ENCODE peak calls at places on chromosomes 2 and 18, in nine cellular contexts. One of them, this sample, is unnamed.

GRCh38 chr2:103292570-103293265 is 530.9 kb downstream of the TMEM182 start:
- DNase-seq in neural progenitor cell: no peak
- DNase-seq in CD8-positive, alpha-beta T cell: no peak
- DNase-seq in lung: no peak
- DNase-seq in skeletal muscle cell: no peak
- DNase-seq in foreskin fibroblast: no peak
- DNase-seq in heart right ventricle: no peak
- DNase-seq in choroid plexus epithelial cell: no peak
- DNase-seq in left ventricle myocardium inferior: no peak
- DNase-seq in this sample: no peak

GRCh38 chr2:85642725-85643124 is 25.3 kb downstream of the SFTPB start:
- DNase-seq in neural progenitor cell: no peak
- DNase-seq in CD8-positive, alpha-beta T cell: no peak
- DNase-seq in lung: no peak
- DNase-seq in skeletal muscle cell: no peak
- DNase-seq in foreskin fibroblast: no peak
- DNase-seq in heart right ventricle: no peak
- DNase-seq in choroid plexus epithelial cell: no peak
- DNase-seq in left ventricle myocardium inferior: no peak
- DNase-seq in this sample: no peak

GRCh38 chr2:39479696-39480095 is 42.6 kb upstream of the MAP4K3 start:
- DNase-seq in neural progenitor cell: no peak
- DNase-seq in CD8-positive, alpha-beta T cell: no peak
- DNase-seq in lung: no peak
- DNase-seq in skeletal muscle cell: no peak
- DNase-seq in foreskin fibroblast: no peak
- DNase-seq in heart right ventricle: no peak
- DNase-seq in choroid plexus epithelial cell: peak; percentile 43
- DNase-seq in left ventricle myocardium inferior: no peak
- DNase-seq in this sample: peak; percentile 49

GRCh38 chr2:205386109-205386508 is 296.2 kb upstream of the NRP2 start:
- DNase-seq in neural progenitor cell: no peak
- DNase-seq in CD8-positive, alpha-beta T cell: no peak
- DNase-seq in lung: no peak
- DNase-seq in skeletal muscle cell: peak; percentile 54
- DNase-seq in foreskin fibroblast: peak; percentile 63
- DNase-seq in heart right ventricle: no peak
- DNase-seq in choroid plexus epithelial cell: peak; percentile 75
- DNase-seq in left ventricle myocardium inferior: no peak
- DNase-seq in this sample: peak; percentile 87

GRCh38 chr2:86079981-86080911 is 25.4 kb downstream of the POLR1A start:
- DNase-seq in neural progenitor cell: peak; percentile 81
- DNase-seq in CD8-positive, alpha-beta T cell: peak; percentile 76
- DNase-seq in lung: peak; percentile 84
- DNase-seq in skeletal muscle cell: no peak
- DNase-seq in foreskin fibroblast: peak; percentile 49
- DNase-seq in heart right ventricle: peak; percentile 86
- DNase-seq in choroid plexus epithelial cell: peak; percentile 85
- DNase-seq in left ventricle myocardium inferior: peak; percentile 82
- DNase-seq in this sample: peak; percentile 66

GRCh38 chr2:101272045-101272784 is 19.5 kb downstream of the CNOT11 start:
- DNase-seq in neural progenitor cell: no peak
- DNase-seq in CD8-positive, alpha-beta T cell: no peak
- DNase-seq in lung: no peak
- DNase-seq in skeletal muscle cell: no peak
- DNase-seq in foreskin fibroblast: no peak
- DNase-seq in heart right ventricle: no peak
- DNase-seq in choroid plexus epithelial cell: no peak
- DNase-seq in left ventricle myocardium inferior: no peak
- DNase-seq in this sample: no peak

GRCh38 chr2:47688561-47688960 is 94.4 kb upstream of the MSH6 start:
- DNase-seq in neural progenitor cell: no peak
- DNase-seq in CD8-positive, alpha-beta T cell: no peak
- DNase-seq in lung: no peak
- DNase-seq in skeletal muscle cell: no peak
- DNase-seq in foreskin fibroblast: no peak
- DNase-seq in heart right ventricle: no peak
- DNase-seq in choroid plexus epithelial cell: peak; percentile 20
- DNase-seq in left ventricle myocardium inferior: no peak
- DNase-seq in this sample: no peak

GRCh38 chr18:50143295-50143694 is 51.7 kb downstream of the MYO5B start:
- DNase-seq in neural progenitor cell: peak; percentile 16
- DNase-seq in CD8-positive, alpha-beta T cell: no peak
- DNase-seq in lung: no peak
- DNase-seq in skeletal muscle cell: no peak
- DNase-seq in foreskin fibroblast: no peak
- DNase-seq in heart right ventricle: no peak
- DNase-seq in choroid plexus epithelial cell: no peak
- DNase-seq in left ventricle myocardium inferior: no peak
- DNase-seq in this sample: no peak

GRCh38 chr2:86251840-86252266 is 52.6 kb downstream of the MRPL35 start:
- DNase-seq in neural progenitor cell: no peak
- DNase-seq in CD8-positive, alpha-beta T cell: no peak
- DNase-seq in lung: no peak
- DNase-seq in skeletal muscle cell: no peak
- DNase-seq in foreskin fibroblast: no peak
- DNase-seq in heart right ventricle: no peak
- DNase-seq in choroid plexus epithelial cell: peak; percentile 12
- DNase-seq in left ventricle myocardium inferior: peak; percentile 38
- DNase-seq in this sample: no peak

GRCh38 chr2:96668771-96669170 is 26.2 kb downstream of the FER1L5 start:
- DNase-seq in neural progenitor cell: no peak
- DNase-seq in CD8-positive, alpha-beta T cell: no peak
- DNase-seq in lung: no peak
- DNase-seq in skeletal muscle cell: no peak
- DNase-seq in foreskin fibroblast: no peak
- DNase-seq in heart right ventricle: no peak
- DNase-seq in choroid plexus epithelial cell: no peak
- DNase-seq in left ventricle myocardium inferior: no peak
- DNase-seq in this sample: no peak

GRCh38 chr18:44826418-44827259 is 146.0 kb downstream of the SETBP1 start:
- DNase-seq in neural progenitor cell: peak; percentile 77
- DNase-seq in CD8-positive, alpha-beta T cell: no peak
- DNase-seq in lung: peak; percentile 65
- DNase-seq in skeletal muscle cell: peak; percentile 97
- DNase-seq in foreskin fibroblast: peak; percentile 91
- DNase-seq in heart right ventricle: no peak
- DNase-seq in choroid plexus epithelial cell: peak; percentile 97
- DNase-seq in left ventricle myocardium inferior: peak; percentile 42
- DNase-seq in this sample: peak; percentile 95

GRCh38 chr2:109376115-109376514 is 237.7 kb downstream of the SEPTIN10 start:
- DNase-seq in neural progenitor cell: no peak
- DNase-seq in CD8-positive, alpha-beta T cell: no peak
- DNase-seq in lung: no peak
- DNase-seq in skeletal muscle cell: no peak
- DNase-seq in foreskin fibroblast: no peak
- DNase-seq in heart right ventricle: no peak
- DNase-seq in choroid plexus epithelial cell: no peak
- DNase-seq in left ventricle myocardium inferior: no peak
- DNase-seq in this sample: peak; percentile 42

GRCh38 chr2:48852938-48853337 is 97.4 kb upstream of the LHCGR start:
- DNase-seq in neural progenitor cell: no peak
- DNase-seq in CD8-positive, alpha-beta T cell: no peak
- DNase-seq in lung: no peak
- DNase-seq in skeletal muscle cell: peak; percentile 32
- DNase-seq in foreskin fibroblast: peak; percentile 8
- DNase-seq in heart right ventricle: no peak
- DNase-seq in choroid plexus epithelial cell: peak; percentile 66
- DNase-seq in left ventricle myocardium inferior: no peak
- DNase-seq in this sample: peak; percentile 47

DNA sequence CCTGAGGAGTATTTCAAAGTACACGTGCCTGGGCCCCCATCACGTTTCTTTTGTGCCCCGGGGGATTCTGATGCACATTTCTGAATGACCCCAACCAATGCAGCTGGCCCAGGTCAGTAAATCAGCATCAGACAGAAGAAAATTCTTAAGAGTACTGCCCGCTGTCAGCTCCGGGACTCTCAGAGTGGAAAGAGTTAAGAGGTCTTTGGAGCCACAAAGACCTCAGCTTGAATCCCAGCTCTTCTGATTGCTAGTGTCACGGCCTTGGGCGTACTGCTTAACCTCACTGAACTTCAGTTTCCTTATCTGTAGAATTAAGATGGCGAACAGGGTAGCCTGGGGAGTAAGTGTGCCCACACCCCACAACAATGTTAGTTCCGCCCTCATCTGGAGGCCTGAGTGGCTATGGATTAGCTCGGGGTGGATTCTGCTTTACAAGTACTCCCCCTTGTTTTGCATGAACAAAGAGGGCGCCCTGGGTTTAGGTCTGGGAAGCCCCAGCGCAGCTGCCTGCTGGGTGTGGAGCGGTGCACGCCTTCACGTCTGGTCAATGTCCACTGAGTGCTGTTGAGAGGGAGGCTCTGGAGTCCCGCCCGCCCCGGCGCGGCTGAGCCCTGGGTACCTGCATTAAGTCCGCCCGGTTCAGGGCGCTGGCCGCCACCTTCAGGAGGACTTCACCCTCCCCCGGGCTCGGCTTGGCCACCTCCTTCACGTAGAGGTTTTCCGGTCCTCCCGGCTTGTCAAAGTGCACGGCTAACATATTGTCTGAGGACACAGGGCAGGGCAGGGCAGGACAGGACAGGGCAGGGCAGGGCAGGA is 858 bp downstream of the TP53I3 start:
- DNase-seq in neural progenitor cell: peak; percentile 91
- DNase-seq in CD8-positive, alpha-beta T cell: peak; percentile 10
- DNase-seq in lung: peak; percentile 93
- DNase-seq in skeletal muscle cell: peak; percentile 53
- DNase-seq in foreskin fibroblast: peak; percentile 73
- DNase-seq in heart right ventricle: no peak
- DNase-seq in choroid plexus epithelial cell: peak; percentile 84
- DNase-seq in left ventricle myocardium inferior: peak; percentile 74
- DNase-seq in this sample: peak; percentile 79
- H3K4me3 ChIP-seq in neural progenitor cell: peak overlapping the region; percentile 59
- H3K4me3 ChIP-seq in CD8-positive, alpha-beta T cell: peak overlapping the region; percentile 87
- H3K4me3 ChIP-seq in lung: peak overlapping the region; percentile 36
- H3K4me3 ChIP-seq in skeletal muscle cell: peak overlapping the region; percentile 59
- H3K4me3 ChIP-seq in foreskin fibroblast: peak overlapping the region; percentile 65
- H3K4me3 ChIP-seq in heart right ventricle: peak overlapping the region; percentile 69
- H3K4me3 ChIP-seq in choroid plexus epithelial cell: peak overlapping the region; percentile 77
- H3K4me3 ChIP-seq in left ventricle myocardium inferior: peak overlapping the region; percentile 85
- H3K4me3 ChIP-seq in this sample: peak overlapping the region; percentile 79

GRCh38 chr2:62099050-62099449 is 96.9 kb upstream of the B3GNT2 start:
- DNase-seq in neural progenitor cell: no peak
- DNase-seq in CD8-positive, alpha-beta T cell: no peak
- DNase-seq in lung: no peak
- DNase-seq in skeletal muscle cell: no peak
- DNase-seq in foreskin fibroblast: no peak
- DNase-seq in heart right ventricle: no peak
- DNase-seq in choroid plexus epithelial cell: no peak
- DNase-seq in left ventricle myocardium inferior: no peak
- DNase-seq in this sample: no peak
- H3K4me3 ChIP-seq in neural progenitor cell: no peak overlapping the region
- H3K4me3 ChIP-seq in CD8-positive, alpha-beta T cell: no peak overlapping the region
- H3K4me3 ChIP-seq in lung: no peak overlapping the region
- H3K4me3 ChIP-seq in skeletal muscle cell: no peak overlapping the region
- H3K4me3 ChIP-seq in foreskin fibroblast: no peak overlapping the region
- H3K4me3 ChIP-seq in heart right ventricle: no peak overlapping the region
- H3K4me3 ChIP-seq in choroid plexus epithelial cell: no peak overlapping the region
- H3K4me3 ChIP-seq in left ventricle myocardium inferior: no peak overlapping the region
- H3K4me3 ChIP-seq in this sample: no peak overlapping the region

GRCh38 chr2:158457092-158457825 is 507 bp downstream of the PKP4 start:
- DNase-seq in neural progenitor cell: peak; percentile 82
- DNase-seq in CD8-positive, alpha-beta T cell: peak; percentile 26
- DNase-seq in lung: peak; percentile 55
- DNase-seq in skeletal muscle cell: no peak
- DNase-seq in foreskin fibroblast: peak; percentile 55
- DNase-seq in heart right ventricle: peak; percentile 71
- DNase-seq in choroid plexus epithelial cell: peak; percentile 71
- DNase-seq in left ventricle myocardium inferior: peak; percentile 70
- DNase-seq in this sample: peak; percentile 63

GRCh38 chr2:158460632-158461297 is 4.0 kb downstream of the PKP4 start:
- DNase-seq in neural progenitor cell: no peak
- DNase-seq in CD8-positive, alpha-beta T cell: no peak
- DNase-seq in lung: no peak
- DNase-seq in skeletal muscle cell: no peak
- DNase-seq in foreskin fibroblast: no peak
- DNase-seq in heart right ventricle: no peak
- DNase-seq in choroid plexus epithelial cell: peak; percentile 61
- DNase-seq in left ventricle myocardium inferior: no peak
- DNase-seq in this sample: peak; percentile 12

GRCh38 chr2:158458617-158458920 is 1.8 kb downstream of the PKP4 start:
- DNase-seq in neural progenitor cell: no peak
- DNase-seq in CD8-positive, alpha-beta T cell: no peak
- DNase-seq in lung: no peak
- DNase-seq in skeletal muscle cell: no peak
- DNase-seq in foreskin fibroblast: no peak
- DNase-seq in heart right ventricle: no peak
- DNase-seq in choroid plexus epithelial cell: peak; percentile 33
- DNase-seq in left ventricle myocardium inferior: no peak
- DNase-seq in this sample: no peak

GRCh38 chr2:158457826-158458616 is 1.3 kb downstream of the PKP4 start:
- DNase-seq in neural progenitor cell: peak; percentile 95
- DNase-seq in CD8-positive, alpha-beta T cell: peak; percentile 37
- DNase-seq in lung: peak; percentile 82
- DNase-seq in skeletal muscle cell: no peak
- DNase-seq in foreskin fibroblast: peak; percentile 54
- DNase-seq in heart right ventricle: peak; percentile 66
- DNase-seq in choroid plexus epithelial cell: peak; percentile 62
- DNase-seq in left ventricle myocardium inferior: peak; percentile 72
- DNase-seq in this sample: peak; percentile 64

DNA sequence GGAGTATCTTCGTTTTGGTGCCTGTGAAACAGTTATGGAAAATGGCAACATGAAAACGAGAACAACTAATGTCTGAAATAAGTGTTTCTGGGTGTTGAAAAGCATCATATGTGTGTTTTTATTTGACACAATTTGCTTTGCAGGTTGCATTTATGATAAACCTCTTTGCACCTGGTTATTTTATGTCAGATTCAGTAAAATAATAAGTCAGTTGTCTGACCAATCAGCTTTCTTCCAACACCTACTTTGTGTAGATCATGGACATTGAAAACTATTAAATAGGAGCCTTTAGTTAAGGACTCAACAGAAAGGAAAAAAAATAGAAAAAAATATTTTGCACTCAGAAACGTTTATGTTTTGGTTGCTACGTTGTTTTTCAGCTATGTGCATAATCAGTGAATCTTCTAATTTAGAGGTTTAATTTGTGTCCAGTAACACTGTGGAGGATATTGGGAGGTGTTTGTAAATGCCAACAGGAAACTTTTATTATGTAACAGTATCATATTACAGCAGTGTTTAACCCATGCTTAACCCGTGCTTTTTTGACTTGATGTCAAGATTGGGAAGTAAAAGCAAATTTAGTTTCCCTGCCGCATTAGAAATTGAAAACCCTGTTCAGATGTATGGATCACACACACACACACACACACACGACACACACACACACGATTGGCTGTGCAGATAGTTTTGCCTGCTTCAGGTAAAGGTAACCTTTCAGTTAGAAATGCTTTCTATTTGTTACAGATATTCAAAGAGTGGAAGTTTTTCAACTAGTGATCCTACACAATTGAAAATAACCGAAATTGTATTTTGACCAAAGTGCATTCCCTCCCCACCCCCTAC is 2.6 kb downstream of the PKP4 start:
- DNase-seq in neural progenitor cell: no peak
- DNase-seq in CD8-positive, alpha-beta T cell: no peak
- DNase-seq in lung: no peak
- DNase-seq in skeletal muscle cell: no peak
- DNase-seq in foreskin fibroblast: no peak
- DNase-seq in heart right ventricle: no peak
- DNase-seq in choroid plexus epithelial cell: peak; percentile 23
- DNase-seq in left ventricle myocardium inferior: no peak
- DNase-seq in this sample: no peak
- H3K4me3 ChIP-seq in neural progenitor cell: peak overlapping the region; percentile 85
- H3K4me3 ChIP-seq in CD8-positive, alpha-beta T cell: no peak overlapping the region
- H3K4me3 ChIP-seq in lung: no peak overlapping the region
- H3K4me3 ChIP-seq in skeletal muscle cell: no peak overlapping the region
- H3K4me3 ChIP-seq in foreskin fibroblast: peak overlapping the region; percentile 83
- H3K4me3 ChIP-seq in heart right ventricle: peak overlapping the region; percentile 91
- H3K4me3 ChIP-seq in choroid plexus epithelial cell: peak overlapping the region; percentile 85
- H3K4me3 ChIP-seq in left ventricle myocardium inferior: peak overlapping the region; percentile 98
- H3K4me3 ChIP-seq in this sample: peak overlapping the region; percentile 87

GRCh38 chr2:100137877-100138570 is 4.4 kb downstream of the AFF3 start:
- DNase-seq in neural progenitor cell: no peak
- DNase-seq in CD8-positive, alpha-beta T cell: no peak
- DNase-seq in lung: no peak
- DNase-seq in skeletal muscle cell: no peak
- DNase-seq in foreskin fibroblast: no peak
- DNase-seq in heart right ventricle: no peak
- DNase-seq in choroid plexus epithelial cell: no peak
- DNase-seq in left ventricle myocardium inferior: no peak
- DNase-seq in this sample: no peak
- H3K4me3 ChIP-seq in neural progenitor cell: no peak overlapping the region
- H3K4me3 ChIP-seq in CD8-positive, alpha-beta T cell: no peak overlapping the region
- H3K4me3 ChIP-seq in lung: no peak overlapping the region
- H3K4me3 ChIP-seq in skeletal muscle cell: no peak overlapping the region
- H3K4me3 ChIP-seq in foreskin fibroblast: no peak overlapping the region
- H3K4me3 ChIP-seq in heart right ventricle: no peak overlapping the region
- H3K4me3 ChIP-seq in choroid plexus epithelial cell: no peak overlapping the region
- H3K4me3 ChIP-seq in left ventricle myocardium inferior: no peak overlapping the region
- H3K4me3 ChIP-seq in this sample: no peak overlapping the region